ENCODE peak calls at places on chromosomes 7 and 10, in four cellular contexts. One of them, this sample, is unnamed.

GRCh38 chr10:114343623-114344306 is 60.5 kb downstream of the AFAP1L2 start:
- DNase-seq in NCI-H69: peak
- DNase-seq in iPS-NIHi11: no peak
- DNase-seq in psoas muscle: no peak
- DNase-seq in this sample: no peak

GRCh38 chr7:956031-956430 is 1.6 kb upstream of the ADAP1 start:
- DNase-seq in NCI-H69: no peak
- DNase-seq in iPS-NIHi11: no peak
- DNase-seq in psoas muscle: no peak
- DNase-seq in this sample: no peak

GRCh38 chr7:27083646-27084045 is 12.2 kb downstream of the HOXA1 start:
- DNase-seq in NCI-H69: no peak
- DNase-seq in iPS-NIHi11: no peak
- DNase-seq in psoas muscle: no peak
- DNase-seq in this sample: no peak

GRCh38 chr7:98559958-98560357 is 57.1 kb upstream of the NPTX2 start:
- DNase-seq in NCI-H69: peak
- DNase-seq in iPS-NIHi11: peak
- DNase-seq in psoas muscle: no peak
- DNase-seq in this sample: no peak

GRCh38 chr10:61877882-61878281 is 23.6 kb upstream of the ARID5B start:
- DNase-seq in NCI-H69: no peak
- DNase-seq in iPS-NIHi11: no peak
- DNase-seq in psoas muscle: no peak
- DNase-seq in this sample: no peak

GRCh38 chr10:17428616-17429097 is 25.7 kb downstream of the ST8SIA6 start:
- DNase-seq in NCI-H69: no peak
- DNase-seq in iPS-NIHi11: no peak
- DNase-seq in psoas muscle: no peak
- DNase-seq in this sample: peak

GRCh38 chr7:130937016-130937415 is 203.0 kb upstream of the KLF14 start:
- DNase-seq in NCI-H69: no peak
- DNase-seq in iPS-NIHi11: no peak
- DNase-seq in psoas muscle: no peak
- DNase-seq in this sample: no peak

GRCh38 chr10:90193240-90193985 is 492.0 kb downstream of the KIF20B start:
- DNase-seq in NCI-H69: no peak
- DNase-seq in iPS-NIHi11: no peak
- DNase-seq in psoas muscle: no peak
- DNase-seq in this sample: no peak

GRCh38 chr7:47940482-47941001 is 7.7 kb downstream of the PKD1L1 start:
- DNase-seq in NCI-H69: peak
- DNase-seq in iPS-NIHi11: no peak
- DNase-seq in psoas muscle: peak
- DNase-seq in this sample: peak

GRCh38 chr7:47746468-47746867 is 164.6 kb upstream of the TNS3 start:
- DNase-seq in NCI-H69: no peak
- DNase-seq in iPS-NIHi11: no peak
- DNase-seq in psoas muscle: no peak
- DNase-seq in this sample: no peak

GRCh38 chr10:28429573-28430216 is 103.2 kb upstream of the WAC start:
- DNase-seq in NCI-H69: no peak
- DNase-seq in iPS-NIHi11: no peak
- DNase-seq in psoas muscle: no peak
- DNase-seq in this sample: no peak

GRCh38 chr10:13376771-13377170 is 28.7 kb upstream of the SEPHS1 start:
- DNase-seq in NCI-H69: no peak
- DNase-seq in iPS-NIHi11: no peak
- DNase-seq in psoas muscle: no peak
- DNase-seq in this sample: no peak

GRCh38 chr7:13990319-13990983 is 985 bp upstream of the ETV1 start:
- DNase-seq in NCI-H69: peak
- DNase-seq in iPS-NIHi11: peak
- DNase-seq in psoas muscle: peak
- DNase-seq in this sample: peak

GRCh38 chr10:82020999-82021398 is 146.0 kb downstream of the NRG3 start:
- DNase-seq in NCI-H69: no peak
- DNase-seq in iPS-NIHi11: no peak
- DNase-seq in psoas muscle: no peak
- DNase-seq in this sample: no peak

GRCh38 chr7:101123703-101124068 is 3.2 kb upstream of the SERPINE1 start:
- DNase-seq in NCI-H69: no peak
- DNase-seq in iPS-NIHi11: no peak
- DNase-seq in psoas muscle: no peak
- DNase-seq in this sample: no peak

GRCh38 chr10:120456626-120457430 is at the start of gene PLPP4:
- DNase-seq in NCI-H69: peak
- DNase-seq in iPS-NIHi11: peak
- DNase-seq in psoas muscle: no peak
- DNase-seq in this sample: no peak

GRCh38 chr10:115566867-115567266 is 473.7 kb downstream of the ATRNL1 start:
- DNase-seq in NCI-H69: peak
- DNase-seq in iPS-NIHi11: no peak
- DNase-seq in psoas muscle: no peak
- DNase-seq in this sample: no peak

GRCh38 chr10:77532068-77532467 is 105.5 kb downstream of the KCNMA1 start:
- DNase-seq in NCI-H69: no peak
- DNase-seq in iPS-NIHi11: no peak
- DNase-seq in psoas muscle: no peak
- DNase-seq in this sample: no peak

GRCh38 chr7:79691094-79691493 is 237.6 kb upstream of the MAGI2 start:
- DNase-seq in NCI-H69: no peak
- DNase-seq in iPS-NIHi11: no peak
- DNase-seq in psoas muscle: no peak
- DNase-seq in this sample: no peak

GRCh38 chr10:23813687-23814086 is 374.8 kb downstream of the OTUD1 start:
- DNase-seq in NCI-H69: no peak
- DNase-seq in iPS-NIHi11: no peak
- DNase-seq in psoas muscle: no peak
- DNase-seq in this sample: no peak

GRCh38 chr10:44908936-44909335 is 2.2 kb upstream of the TMEM72 start:
- DNase-seq in NCI-H69: no peak
- DNase-seq in iPS-NIHi11: no peak
- DNase-seq in psoas muscle: no peak
- DNase-seq in this sample: no peak

GRCh38 chr10:16155761-16156322 is 281.0 kb upstream of the PTER start:
- DNase-seq in NCI-H69: peak
- DNase-seq in iPS-NIHi11: peak
- DNase-seq in psoas muscle: no peak
- DNase-seq in this sample: no peak

GRCh38 chr7:80392229-80393169 is 119.4 kb downstream of the GNAT3 start:
- DNase-seq in NCI-H69: peak
- DNase-seq in iPS-NIHi11: no peak
- DNase-seq in psoas muscle: no peak
- DNase-seq in this sample: no peak

GRCh38 chr10:70132098-70133029 is at the start of gene AIFM2:
- DNase-seq in NCI-H69: peak
- DNase-seq in iPS-NIHi11: peak
- DNase-seq in psoas muscle: peak
- DNase-seq in this sample: peak

GRCh38 chr7:85630904-85631582 is 444.2 kb upstream of the SEMA3D start:
- DNase-seq in NCI-H69: peak
- DNase-seq in iPS-NIHi11: no peak
- DNase-seq in psoas muscle: no peak
- DNase-seq in this sample: no peak

GRCh38 chr7:23230586-23231195 is 15.9 kb upstream of the GPNMB start:
- DNase-seq in NCI-H69: no peak
- DNase-seq in iPS-NIHi11: no peak
- DNase-seq in psoas muscle: no peak
- DNase-seq in this sample: no peak

GRCh38 chr7:156752371-156753297 is 112.1 kb downstream of the RNF32 start:
- DNase-seq in NCI-H69: peak
- DNase-seq in iPS-NIHi11: peak
- DNase-seq in psoas muscle: no peak
- DNase-seq in this sample: no peak

This sample was measured in mucosa of descending colon.